ENCODE peak calls at places on chromosomes 13 and 19, in seven cellular contexts. Z, Q, T, P, R, O and K are unnamed samples.

GRCh38 chr13:34322416-34323074 is 504.6 kb downstream of the RFC3 start:
- DNase-seq in Z (no peak), Q (no peak), T (no peak), P (no peak), R (no peak), O (no peak), K (no peak)

GRCh38 chr13:52141299-52141698 is 12.4 kb upstream of the NEK5 start:
- DNase-seq in Z (no peak), Q (no peak), T (no peak), P (no peak), R (no peak), O (no peak), K (no peak)

GRCh38 chr13:33099860-33100259 is 83.6 kb downstream of the KL start:
- DNase-seq in Z (no peak), Q (no peak), T (no peak), P (no peak), R (no peak), O (no peak), K (no peak)

GRCh38 chr13:75417006-75417384 is 65.0 kb downstream of the TBC1D4 start:
- DNase-seq in Z (no peak), Q (no peak), T (no peak), P (no peak), R (no peak), O (no peak), K (no peak)

GRCh38 chr19:29106353-29106885 is 106.5 kb downstream of the UQCRFS1 start:
- DNase-seq in Z (no peak), Q (no peak), T (no peak), P (no peak), R (no peak), O (no peak), K (no peak)

GRCh38 chr13:43874512-43875092 is 4.9 kb downstream of the CCDC122 start:
- DNase-seq in Z (no peak), Q (peak), T (no peak), P (no peak), R (peak), O (no peak), K (no peak)

GRCh38 chr19:8240274-8241229 is 31.4 kb downstream of the CERS4 start:
- DNase-seq in Z (peak), Q (peak), T (peak), P (peak), R (no peak), O (peak), K (peak)

GRCh38 chr13:32902898-32903297 is 113.3 kb upstream of the KL start:
- DNase-seq in Z (peak), Q (peak), T (no peak), P (no peak), R (no peak), O (no peak), K (no peak)

GRCh38 chr19:6963937-6964336 is 57.3 kb downstream of the MBD3L2B start:
- DNase-seq in Z (no peak), Q (no peak), T (no peak), P (peak), R (peak), O (no peak), K (no peak)

GRCh38 chr19:24054044-24054935 is 32.7 kb upstream of the ZNF254 start:
- DNase-seq in Z (no peak), Q (peak), T (peak), P (no peak), R (no peak), O (peak), K (no peak)

GRCh38 chr19:307793-308420 is 16.7 kb upstream of the PLPP2 start:
- DNase-seq in Z (peak), Q (no peak), T (no peak), P (no peak), R (no peak), O (no peak), K (no peak)

GRCh38 chr19:54465367-54466109 is 2.0 kb upstream of the LENG9 start:
- DNase-seq in Z (no peak), Q (no peak), T (no peak), P (peak), R (no peak), O (no peak), K (no peak)

GRCh38 chr13:110132178-110132975 is 174.6 kb downstream of the COL4A1 start:
- DNase-seq in Z (no peak), Q (peak), T (no peak), P (no peak), R (no peak), O (no peak), K (peak)

GRCh38 chr19:33339016-33339749 is 34.3 kb upstream of the CEBPG start:
- DNase-seq in Z (no peak), Q (no peak), T (no peak), P (no peak), R (no peak), O (no peak), K (no peak)

GRCh38 chr13:114328595-114328994 is 14.3 kb downstream of the CHAMP1 start:
- DNase-seq in Z (no peak), Q (no peak), T (no peak), P (no peak), R (no peak), O (no peak), K (no peak)

GRCh38 chr19:18093439-18094161 is 4.0 kb upstream of the MAST3 start:
- DNase-seq in Z (no peak), Q (peak), T (no peak), P (no peak), R (peak), O (no peak), K (no peak)

GRCh38 chr13:23377603-23378002 is 55.9 kb downstream of the SACS start:
- DNase-seq in Z (peak), Q (no peak), T (no peak), P (no peak), R (no peak), O (no peak), K (no peak)

GRCh38 chr19:49573009-49573408 is 7.3 kb downstream of the NOSIP start:
- DNase-seq in Z (no peak), Q (no peak), T (no peak), P (no peak), R (no peak), O (no peak), K (no peak)

GRCh38 chr13:33918199-33918932 is 100.4 kb downstream of the RFC3 start:
- DNase-seq in Z (no peak), Q (peak), T (peak), P (peak), R (peak), O (no peak), K (no peak)

GRCh38 chr19:39031368-39032163 is 783 bp downstream of the FBXO27 start:
- DNase-seq in Z (peak), Q (no peak), T (peak), P (peak), R (peak), O (peak), K (peak)

GRCh38 chr19:38727868-38728660 is 16.2 kb downstream of the CAPN12 start:
- DNase-seq in Z (peak), Q (no peak), T (no peak), P (peak), R (no peak), O (no peak), K (no peak)

GRCh38 chr13:79861731-79862130 is 380.8 kb downstream of the NDFIP2 start:
- DNase-seq in Z (no peak), Q (no peak), T (no peak), P (no peak), R (no peak), O (no peak), K (no peak)

GRCh38 chr19:40177286-40178070 is 13.7 kb upstream of the MAP3K10 start:
- DNase-seq in Z (no peak), Q (no peak), T (no peak), P (no peak), R (no peak), O (no peak), K (no peak)

GRCh38 chr19:34712606-34713261 is 21.3 kb upstream of the ZNF181 start:
- DNase-seq in Z (peak), Q (peak), T (peak), P (peak), R (peak), O (peak), K (peak)

GRCh38 chr19:13764101-13764807 is at the start of gene MRI1:
- DNase-seq in Z (peak), Q (peak), T (peak), P (peak), R (peak), O (peak), K (peak)

GRCh38 chr13:40813662-40814454 is 24.4 kb downstream of the SLC25A15 start:
- DNase-seq in Z (no peak), Q (peak), T (no peak), P (no peak), R (peak), O (no peak), K (no peak)

GRCh38 chr19:53936035-53936434 is 26.7 kb upstream of the CACNG8 start:
- DNase-seq in Z (no peak), Q (no peak), T (no peak), P (no peak), R (no peak), O (no peak), K (no peak)

GRCh38 chr13:33218020-33218419 is 67.5 kb downstream of the STARD13 start:
- DNase-seq in Z (no peak), Q (peak), T (no peak), P (no peak), R (no peak), O (no peak), K (no peak)

GRCh38 chr13:59424661-59425060 is 739.1 kb downstream of the DIAPH3 start:
- DNase-seq in Z (no peak), Q (peak), T (no peak), P (no peak), R (no peak), O (no peak), K (no peak)

GRCh38 chr19:42092350-42092749 is 16.4 kb downstream of the ZNF574 start:
- DNase-seq in Z (peak), Q (no peak), T (no peak), P (no peak), R (peak), O (peak), K (peak)

GRCh38 chr19:54115071-54116063 is at the start of the genes PRPF31 and TFPT:
- DNase-seq in Z (peak), Q (peak), T (peak), P (peak), R (peak), O (peak), K (peak)

GRCh38 chr13:113534236-113534860 is 43.8 kb upstream of the DCUN1D2 start:
- DNase-seq in Z (no peak), Q (no peak), T (no peak), P (no peak), R (no peak), O (no peak), K (no peak)

GRCh38 chr19:45154064-45154827 is 6.5 kb downstream of the NKPD1 start:
- DNase-seq in Z (no peak), Q (peak), T (no peak), P (peak), R (no peak), O (no peak), K (no peak)

GRCh38 chr13:30934381-30934780 is 1.9 kb downstream of the TEX26 start:
- DNase-seq in Z (no peak), Q (peak), T (no peak), P (no peak), R (no peak), O (no peak), K (no peak)

GRCh38 chr19:12784394-12784870 is 6.9 kb upstream of the JUNB start:
- DNase-seq in Z (no peak), Q (peak), T (no peak), P (no peak), R (no peak), O (peak), K (no peak)

GRCh38 chr13:84439108-84439507 is 556.8 kb upstream of the SLITRK1 start:
- DNase-seq in Z (no peak), Q (peak), T (no peak), P (no peak), R (peak), O (no peak), K (no peak)

GRCh38 chr19:15291089-15291488 is 41.2 kb downstream of the BRD4 start:
- DNase-seq in Z (no peak), Q (peak), T (no peak), P (no peak), R (no peak), O (no peak), K (no peak)

GRCh38 chr13:45328661-45329105 is 12.3 kb downstream of the TPT1 start:
- DNase-seq in Z (no peak), Q (peak), T (no peak), P (no peak), R (no peak), O (no peak), K (no peak)